ENCODE peak calls at places on chromosomes 13 and 19, in four cellular contexts. V is NCI-H1092, D is psoas muscle, T is fibroblast of the aortic adventitia. A is an unnamed sample.

GRCh38 chr19:46803555-46803954 is 15.2 kb upstream of the SLC1A5 start:
- DNase-seq in V (no peak), D (no peak), T (no peak), A (no peak)

GRCh38 chr13:69579351-69579750 is 528.3 kb upstream of the ATXN8OS start:
- DNase-seq in V (no peak), D (no peak), T (no peak), A (no peak)

GRCh38 chr19:7658219-7658686 is 10.6 kb upstream of the RETN start:
- DNase-seq in V (no peak), D (no peak), T (no peak), A (no peak)

GRCh38 chr13:44307255-44307654 is 66.4 kb upstream of the SERP2 start:
- DNase-seq in V (no peak), D (no peak), T (no peak), A (no peak)

GRCh38 chr13:93260591-93260990 is 34.0 kb downstream of the GPC6 start:
- DNase-seq in V (no peak), D (no peak), T (peak), A (no peak)

GRCh38 chr19:55418185-55418584 is 10.6 kb upstream of the UBE2S start:
- DNase-seq in V (no peak), D (no peak), T (peak), A (no peak)

GRCh38 chr19:22606954-22607652 is 27.0 kb upstream of the ZNF492 start:
- DNase-seq in V (no peak), D (no peak), T (no peak), A (no peak)

GRCh38 chr13:30191491-30192100 is 115.8 kb downstream of the KATNAL1 start:
- DNase-seq in V (no peak), D (no peak), T (no peak), A (no peak)

GRCh38 chr19:16334421-16334820 is 9.8 kb downstream of the KLF2 start:
- DNase-seq in V (no peak), D (no peak), T (peak), A (no peak)

GRCh38 chr19:48308695-48309586 is 16.4 kb upstream of the EMP3 start:
- DNase-seq in V (no peak), D (no peak), T (no peak), A (no peak)

GRCh38 chr13:54709546-54709945 is 1680.9 kb downstream of the OLFM4 start:
- DNase-seq in V (no peak), D (no peak), T (no peak), A (no peak)

GRCh38 chr13:76944457-76944856 is 3.9 kb upstream of the ACOD1 start:
- DNase-seq in V (no peak), D (no peak), T (peak), A (no peak)

GRCh38 chr19:3471954-3472655 is 8.2 kb downstream of the SMIM24 start:
- DNase-seq in V (no peak), D (peak), T (no peak), A (no peak)

GRCh38 chr19:44576843-44577565 is 36.4 kb upstream of the IGSF23 start:
- DNase-seq in V (no peak), D (no peak), T (peak), A (no peak)

GRCh38 chr19:53037101-53038097 is 7.1 kb upstream of the ERVV-2 start:
- DNase-seq in V (no peak), D (no peak), T (peak), A (no peak)

GRCh38 chr19:32407004-32407992 is 1.7 kb downstream of the DPY19L3 start:
- DNase-seq in V (no peak), D (peak), T (peak), A (no peak)

GRCh38 chr13:24672141-24673132 is 7.8 kb upstream of the ATP12A start:
- DNase-seq in V (no peak), D (no peak), T (no peak), A (no peak)

GRCh38 chr13:106533940-106534843 is 1.3 kb downstream of the EFNB2 start:
- DNase-seq in V (no peak), D (peak), T (peak), A (no peak)